ENCODE peak calls at places on chromosomes 11 and 22, in five cellular contexts. C is activated T-cell treated with anti-CD3 and anti-CD28 coated beads, Interleukin-2, amount 50 U/mL, for 72 hours; J is HCT116; V is neural crest cell; F is T-cell. B is an unnamed sample.
A peak's percentile ranks its signal among the peaks of the same experiment; 100 is the strongest.

GRCh38 chr22:24473278-24473677 is 21.9 kb upstream of the UPB1 start:
- DNase-seq in F (no peak), V (no peak), J (no peak), C (no peak), B (no peak)

GRCh38 chr11:72668645-72669347 is 5.4 kb downstream of the PDE2A start:
- DNase-seq in C (peak; percentile 79), F (no peak), V (no peak), J (no peak), B (no peak)

GRCh38 chr11:29321293-29322132 is 695.3 kb downstream of the KCNA4 start:
- DNase-seq in C (no peak), J (peak; percentile 39), V (no peak), F (no peak), B (peak; percentile 85)

GRCh38 chr11:75428301-75428724 is 4.7 kb downstream of the KLHL35 start:
- DNase-seq in C (peak; percentile 73), F (peak; percentile 61), J (no peak), V (peak; percentile 64), B (no peak)

GRCh38 chr22:25702571-25703167 is 39.3 kb upstream of the MYO18B start:
- DNase-seq in C (peak; percentile 34), J (no peak), V (no peak), F (no peak), B (no peak)

GRCh38 chr11:109043318-109043717 is 378.4 kb downstream of the DDX10 start:
- DNase-seq in V (no peak), J (no peak), F (no peak), C (no peak), B (no peak)

GRCh38 chr22:23117890-23118646 is 23.7 kb downstream of the RSPH14 start:
- DNase-seq in C (no peak), F (no peak), J (no peak), V (no peak), B (no peak)

GRCh38 chr22:45319319-45319675 is 9.6 kb downstream of the FAM118A start:
- DNase-seq in F (peak; percentile 58), V (no peak), J (no peak), C (no peak), B (no peak)

GRCh38 chr11:31802990-31803812 is 7.9 kb downstream of the PAX6 start:
- DNase-seq in J (no peak), C (peak; percentile 17), F (no peak), V (peak; percentile 13), B (no peak)

GRCh38 chr11:70005107-70005818 is 72.9 kb upstream of the ANO1 start:
- DNase-seq in V (no peak), F (no peak), J (no peak), C (no peak), B (no peak)

GRCh38 chr11:112590778-112591177 is 330.1 kb upstream of the PLET1 start:
- DNase-seq in V (no peak), J (no peak), F (no peak), C (no peak), B (no peak)

GRCh38 chr22:37676691-37677627 is 1.5 kb downstream of the LGALS1 start:
- DNase-seq in V (peak; percentile 37), J (peak; percentile 69), F (peak; percentile 93), C (peak; percentile 94), B (peak; percentile 91)